ENCODE peak calls at places on chromosomes 7 and 10, in five cellular contexts. X is H1, S is HepG2, C is GM12878, P is K562. F is an unnamed sample.

GRCh38 chr10:68096913-68097509 is 12.3 kb upstream of the MYPN start:
- DNase-seq in X (peak; percentile 50), S (no peak), C (no peak), P (peak; percentile 22), F (peak; percentile 41)

GRCh38 chr7:16466087-16466472 is 542 bp upstream of the SOSTDC1 start:
- DNase-seq in X (no peak), S (no peak), C (no peak), P (no peak), F (no peak)

GRCh38 chr10:119149157-119149556 is 16.4 kb downstream of the SFXN4 start:
- DNase-seq in X (no peak), S (no peak), C (no peak), P (no peak), F (no peak)

GRCh38 chr10:117946525-117947070 is 100.1 kb downstream of the RAB11FIP2 start:
- DNase-seq in X (no peak), S (no peak), C (no peak), P (no peak), F (no peak)

GRCh38 chr10:132417957-132418441 is 21.0 kb downstream of the PWWP2B start:
- DNase-seq in X (no peak), S (no peak), C (no peak), P (no peak), F (no peak)

GRCh38 chr10:14889318-14889717 is 10.7 kb downstream of the SUV39H2 start:
- DNase-seq in X (no peak), S (no peak), C (no peak), P (peak; percentile 79), F (peak; percentile 58)

GRCh38 chr7:128217030-128217805 is 23.9 kb upstream of the LEP start:
- DNase-seq in X (no peak), S (no peak), C (no peak), P (peak; percentile 66), F (peak; percentile 61)

GRCh38 chr7:8232999-8233847 is 28.7 kb downstream of the ICA1 start:
- DNase-seq in X (no peak), S (no peak), C (no peak), P (peak; percentile 90), F (no peak)

GRCh38 chr10:85786401-85786899 is 580.1 kb downstream of the GRID1 start:
- DNase-seq in X (peak; percentile 31), S (no peak), C (no peak), P (peak; percentile 30), F (peak; percentile 34)

GRCh38 chr10:71268247-71268691 is 50.8 kb upstream of the SLC29A3 start:
- DNase-seq in X (no peak), S (peak; percentile 10), C (no peak), P (peak; percentile 44), F (peak; percentile 64)

GRCh38 chr7:129136887-129137647 is 7.4 kb upstream of the TSPAN33 start:
- DNase-seq in X (no peak), S (no peak), C (no peak), P (no peak), F (no peak)

GRCh38 chr7:157235357-157236018 is 96.8 kb downstream of the UBE3C start:
- DNase-seq in X (no peak), S (peak; percentile 16), C (no peak), P (no peak), F (no peak)

GRCh38 chr7:134740364-134740763 is 39.1 kb upstream of the CALD1 start:
- DNase-seq in X (no peak), S (no peak), C (no peak), P (no peak), F (no peak)

GRCh38 chr7:132428247-132428919 is 147.9 kb downstream of the PLXNA4 start:
- DNase-seq in X (no peak), S (no peak), C (no peak), P (no peak), F (no peak)

GRCh38 chr7:99311702-99312101 is 14.0 kb upstream of the ARPC1A start:
- DNase-seq in X (no peak), S (no peak), C (no peak), P (no peak), F (no peak)

GRCh38 chr7:101170617-101171441 is 5.5 kb upstream of the VGF start:
- DNase-seq in X (no peak), S (no peak), C (no peak), P (no peak), F (no peak)

GRCh38 chr10:59383436-59383835 is 21.1 kb upstream of the FAM13C start:
- DNase-seq in X (no peak), S (no peak), C (no peak), P (no peak), F (no peak)

GRCh38 chr10:42743697-42744096 is 38.9 kb upstream of the BMS1 start:
- DNase-seq in X (no peak), S (no peak), C (no peak), P (no peak), F (no peak)

GRCh38 chr7:130441408-130441854 is 615 bp upstream of the CEP41 start:
- DNase-seq in X (no peak), S (no peak), C (no peak), P (no peak), F (peak; percentile 93)

GRCh38 chr10:103079100-103079499 is 114.0 kb downstream of the NT5C2 start:
- DNase-seq in X (no peak), S (no peak), C (no peak), P (no peak), F (no peak)

GRCh38 chr10:95532536-95532935 is 28.6 kb downstream of the SORBS1 start:
- DNase-seq in X (no peak), S (no peak), C (no peak), P (no peak), F (no peak)

GRCh38 chr10:96565774-96566173 is 21.0 kb downstream of the TM9SF3 start:
- DNase-seq in X (no peak), S (no peak), C (no peak), P (no peak), F (no peak)

DNA sequence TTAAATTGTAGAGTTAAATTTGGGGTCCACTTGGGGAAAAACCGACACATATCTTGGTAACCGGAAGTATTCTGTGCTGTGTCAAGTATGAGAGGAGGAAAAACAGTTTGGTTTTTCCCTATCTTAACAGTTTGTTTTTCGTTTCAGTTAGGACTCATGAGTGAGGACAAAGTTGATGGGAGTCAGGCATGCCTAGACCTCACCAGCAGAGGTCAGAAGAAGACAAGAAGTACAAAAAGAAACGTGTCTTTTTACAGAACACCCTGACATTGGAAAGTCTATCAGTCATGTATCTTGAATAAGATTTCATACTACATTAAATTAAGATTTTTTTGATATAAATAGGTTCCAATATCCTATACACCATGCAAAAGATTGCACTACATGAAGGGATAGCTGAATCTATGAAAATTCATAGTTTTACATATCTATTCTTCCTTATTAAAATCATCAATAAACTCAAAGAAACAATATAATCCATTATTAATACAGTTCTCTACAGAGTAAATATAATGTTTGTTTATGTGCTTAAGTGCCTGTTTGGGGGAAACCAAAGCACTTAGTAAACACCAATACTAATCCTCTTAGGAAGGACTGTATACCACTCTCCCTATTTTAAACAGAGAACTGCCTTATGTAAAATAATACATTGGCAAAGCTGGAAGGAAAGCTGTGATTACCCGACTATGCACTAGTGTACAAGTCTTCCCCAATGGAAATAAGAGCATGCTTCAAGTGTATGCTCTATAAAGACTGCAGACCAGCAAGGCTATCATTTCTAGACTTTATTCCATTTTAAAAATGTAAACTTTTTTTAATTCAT is 95.6 kb downstream of the USP6NL start:
- DNase-seq in X (no peak), S (peak; percentile 68), C (peak; percentile 67), P (peak; percentile 55), F (peak; percentile 74)
- TF ChIP-seq CREB1 in X (no peak), S (no peak), C (no peak), P (no peak), F (no peak)

DNA sequence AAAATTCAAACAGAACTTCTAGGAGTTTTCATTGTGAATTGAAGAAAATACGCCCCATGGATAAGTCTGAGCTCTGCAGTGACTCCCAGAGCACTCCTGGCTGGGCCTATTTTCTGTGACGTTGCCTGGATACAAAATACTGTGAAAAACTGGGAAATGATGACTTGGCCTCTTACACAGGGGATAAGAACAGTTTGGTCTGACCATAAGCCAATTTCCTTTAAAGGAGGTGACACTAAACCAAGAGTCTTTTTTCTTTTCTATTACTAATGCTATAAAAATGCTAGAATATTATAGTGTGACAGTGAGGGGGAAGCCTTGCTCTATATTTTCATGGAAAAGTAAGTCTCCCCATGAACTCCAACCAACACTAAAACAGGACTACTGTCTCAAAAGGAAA is 45.6 kb downstream of the MYOF start:
- DNase-seq in X (no peak), S (no peak), C (no peak), P (no peak), F (peak; percentile 20)
- H3K4me3 ChIP-seq in X (peak overlapping the region; percentile 25), S (peak overlapping the region; percentile 35), C (no peak overlapping the region), P (no peak overlapping the region), F (no peak overlapping the region)

GRCh38 chr10:58358947-58359346 is 24.1 kb downstream of the UBE2D1 start:
- DNase-seq in X (no peak), S (no peak), C (no peak), P (no peak), F (no peak)

GRCh38 chr10:58359541-58359940 is 24.7 kb downstream of the UBE2D1 start:
- DNase-seq in X (no peak), S (no peak), C (no peak), P (no peak), F (no peak)

GRCh38 chr10:58352956-58353610 is 18.3 kb downstream of the UBE2D1 start:
- DNase-seq in X (no peak), S (no peak), C (no peak), P (no peak), F (no peak)

GRCh38 chr10:58358314-58358933 is 23.6 kb downstream of the UBE2D1 start:
- DNase-seq in X (no peak), S (no peak), C (no peak), P (no peak), F (no peak)

DNA sequence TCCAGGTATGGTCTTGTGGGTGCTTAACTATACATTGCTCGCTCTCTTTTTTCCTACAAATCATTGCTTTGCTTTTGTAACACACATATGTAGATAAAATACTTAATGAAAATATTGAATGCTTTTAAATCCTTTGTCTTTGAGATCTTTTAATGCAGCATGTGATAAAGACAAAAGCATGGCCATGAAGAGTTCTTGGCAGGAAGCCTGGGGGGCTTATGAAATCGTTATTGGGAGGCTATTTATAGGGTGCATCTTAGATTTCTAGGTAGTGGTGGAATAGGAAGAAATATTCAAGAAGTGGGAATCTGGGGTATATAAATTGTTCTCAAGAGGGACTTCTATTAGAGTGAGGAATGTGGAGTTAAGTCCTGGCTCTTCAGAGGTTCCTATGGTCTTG is 21.9 kb downstream of the UBE2D1 start:
- DNase-seq in X (no peak), S (no peak), C (no peak), P (no peak), F (no peak)
- TF ChIP-seq CREB1 in X (no peak), S (no peak), C (no peak), P (no peak), F (no peak)

DNA sequence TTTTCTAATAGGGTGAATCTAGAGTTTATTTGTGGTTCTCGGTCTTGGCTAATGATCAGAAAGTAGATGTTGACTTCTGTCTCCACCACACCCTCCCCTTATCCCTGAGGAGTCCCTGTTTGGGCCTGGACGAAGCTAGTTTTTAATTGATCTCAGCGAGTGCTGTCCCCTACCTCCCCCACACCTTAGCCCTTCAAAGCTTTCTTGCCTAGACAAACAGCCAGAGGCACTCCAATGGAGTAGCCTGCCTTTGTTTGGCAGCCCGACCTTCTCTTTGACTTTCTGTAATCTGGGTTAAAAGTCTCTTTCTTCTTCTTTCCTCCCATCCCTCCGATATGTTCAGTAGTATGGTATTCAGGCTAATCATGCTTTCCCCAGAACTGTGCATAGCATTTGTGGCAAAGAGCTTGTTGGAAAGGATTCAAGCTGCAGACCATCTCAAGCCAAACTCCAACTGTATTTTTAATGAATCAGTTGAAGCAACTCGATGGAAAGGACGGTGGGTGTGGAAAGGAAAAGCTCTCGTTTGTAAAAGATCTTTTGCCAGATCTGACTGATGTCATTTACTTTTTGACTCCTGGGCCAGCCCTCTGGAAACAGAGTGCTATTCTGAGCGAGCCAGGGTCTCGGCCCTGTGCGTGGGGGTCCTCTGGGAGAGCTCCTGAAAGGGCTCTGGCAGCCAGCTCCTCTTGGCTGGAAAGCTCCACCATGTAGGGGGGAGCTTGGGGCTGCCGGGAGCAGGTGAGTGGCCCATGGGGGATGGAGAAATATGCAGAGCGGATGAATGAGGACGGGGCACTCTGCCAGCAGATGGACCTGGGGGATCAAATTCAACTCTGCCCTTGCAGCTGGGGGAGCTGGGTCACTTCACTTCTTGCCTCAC is 4.5 kb downstream of the FAM180A start:
- DNase-seq in X (no peak), S (no peak), C (no peak), P (no peak), F (no peak)
- H3K4me3 ChIP-seq in X (no peak overlapping the region), S (no peak overlapping the region), C (no peak overlapping the region), P (no peak overlapping the region), F (no peak overlapping the region)